ENCODE peak calls at places on chromosomes 7 and 10, in ten cellular contexts. One of them, this sample, is unnamed.

GRCh38 chr7:30813466-30813865 is 42.2 kb downstream of the MINDY4 start:
- DNase-seq in esophagus squamous epithelium: no peak
- DNase-seq in astrocyte of the spinal cord: no peak
- DNase-seq in cardiac fibroblast: no peak
- DNase-seq in hepatocyte: no peak
- DNase-seq in GM13976: no peak
- DNase-seq in stomach: no peak
- DNase-seq in CD4-positive, alpha-beta T cell: no peak
- DNase-seq in IMR-90: no peak
- DNase-seq in lower leg skin: peak
- DNase-seq in this sample: no peak

GRCh38 chr7:99504281-99504602 is 220 bp upstream of the ZKSCAN5 start:
- DNase-seq in stomach: no peak
- DNase-seq in CD4-positive, alpha-beta T cell: no peak
- DNase-seq in cardiac fibroblast: no peak
- DNase-seq in esophagus squamous epithelium: no peak
- DNase-seq in hepatocyte: no peak
- DNase-seq in lower leg skin: no peak
- DNase-seq in IMR-90: no peak
- DNase-seq in astrocyte of the spinal cord: no peak
- DNase-seq in GM13976: no peak
- DNase-seq in this sample: no peak

GRCh38 chr10:47008769-47009168 is 97.5 kb downstream of the PTPN20 start:
- DNase-seq in cardiac fibroblast: no peak
- DNase-seq in hepatocyte: no peak
- DNase-seq in esophagus squamous epithelium: no peak
- DNase-seq in CD4-positive, alpha-beta T cell: no peak
- DNase-seq in GM13976: no peak
- DNase-seq in IMR-90: no peak
- DNase-seq in lower leg skin: no peak
- DNase-seq in astrocyte of the spinal cord: no peak
- DNase-seq in stomach: no peak
- DNase-seq in this sample: no peak

GRCh38 chr7:2663121-2663886 is 24.7 kb upstream of the AMZ1 start:
- DNase-seq in esophagus squamous epithelium: no peak
- DNase-seq in CD4-positive, alpha-beta T cell: no peak
- DNase-seq in astrocyte of the spinal cord: no peak
- DNase-seq in cardiac fibroblast: peak
- DNase-seq in GM13976: no peak
- DNase-seq in stomach: peak
- DNase-seq in lower leg skin: no peak
- DNase-seq in hepatocyte: no peak
- DNase-seq in IMR-90: no peak
- DNase-seq in this sample: no peak

GRCh38 chr10:9253121-9253520 is 1198.6 kb downstream of the GATA3 start:
- DNase-seq in esophagus squamous epithelium: no peak
- DNase-seq in GM13976: no peak
- DNase-seq in CD4-positive, alpha-beta T cell: no peak
- DNase-seq in lower leg skin: no peak
- DNase-seq in hepatocyte: peak
- DNase-seq in astrocyte of the spinal cord: peak
- DNase-seq in IMR-90: peak
- DNase-seq in stomach: no peak
- DNase-seq in cardiac fibroblast: peak
- DNase-seq in this sample: peak

GRCh38 chr7:44046321-44047061 is 2.0 kb downstream of the DBNL start:
- DNase-seq in GM13976: peak
- DNase-seq in cardiac fibroblast: no peak
- DNase-seq in esophagus squamous epithelium: no peak
- DNase-seq in astrocyte of the spinal cord: no peak
- DNase-seq in hepatocyte: no peak
- DNase-seq in IMR-90: no peak
- DNase-seq in lower leg skin: peak
- DNase-seq in stomach: no peak
- DNase-seq in CD4-positive, alpha-beta T cell: peak
- DNase-seq in this sample: no peak

GRCh38 chr7:120986665-120987064 is 1.8 kb upstream of the CPED1 start:
- DNase-seq in hepatocyte: no peak
- DNase-seq in esophagus squamous epithelium: no peak
- DNase-seq in lower leg skin: no peak
- DNase-seq in GM13976: no peak
- DNase-seq in cardiac fibroblast: no peak
- DNase-seq in astrocyte of the spinal cord: no peak
- DNase-seq in stomach: no peak
- DNase-seq in CD4-positive, alpha-beta T cell: no peak
- DNase-seq in IMR-90: no peak
- DNase-seq in this sample: no peak

GRCh38 chr7:610531-611280 is 91.1 kb upstream of the PDGFA start:
- DNase-seq in hepatocyte: peak
- DNase-seq in GM13976: no peak
- DNase-seq in CD4-positive, alpha-beta T cell: no peak
- DNase-seq in esophagus squamous epithelium: no peak
- DNase-seq in astrocyte of the spinal cord: peak
- DNase-seq in IMR-90: peak
- DNase-seq in cardiac fibroblast: peak
- DNase-seq in lower leg skin: no peak
- DNase-seq in stomach: no peak
- DNase-seq in this sample: no peak

GRCh38 chr10:3272300-3272699 is 99.7 kb upstream of the PITRM1 start:
- DNase-seq in esophagus squamous epithelium: no peak
- DNase-seq in astrocyte of the spinal cord: no peak
- DNase-seq in cardiac fibroblast: no peak
- DNase-seq in hepatocyte: no peak
- DNase-seq in IMR-90: no peak
- DNase-seq in GM13976: no peak
- DNase-seq in CD4-positive, alpha-beta T cell: no peak
- DNase-seq in stomach: no peak
- DNase-seq in lower leg skin: no peak
- DNase-seq in this sample: no peak

GRCh38 chr7:128152721-128153120 is 88.4 kb upstream of the LEP start:
- DNase-seq in astrocyte of the spinal cord: no peak
- DNase-seq in cardiac fibroblast: no peak
- DNase-seq in hepatocyte: no peak
- DNase-seq in IMR-90: no peak
- DNase-seq in lower leg skin: peak
- DNase-seq in CD4-positive, alpha-beta T cell: no peak
- DNase-seq in stomach: no peak
- DNase-seq in esophagus squamous epithelium: no peak
- DNase-seq in GM13976: no peak
- DNase-seq in this sample: no peak

GRCh38 chr10:115092555-115093285 is 445 bp upstream of the ATRNL1 start:
- DNase-seq in lower leg skin: no peak
- DNase-seq in stomach: no peak
- DNase-seq in astrocyte of the spinal cord: peak
- DNase-seq in hepatocyte: peak
- DNase-seq in CD4-positive, alpha-beta T cell: no peak
- DNase-seq in GM13976: peak
- DNase-seq in cardiac fibroblast: peak
- DNase-seq in esophagus squamous epithelium: no peak
- DNase-seq in IMR-90: peak
- DNase-seq in this sample: no peak

GRCh38 chr7:82247814-82248433 is 195.7 kb downstream of the CACNA2D1 start:
- DNase-seq in lower leg skin: no peak
- DNase-seq in esophagus squamous epithelium: no peak
- DNase-seq in astrocyte of the spinal cord: peak
- DNase-seq in hepatocyte: no peak
- DNase-seq in IMR-90: peak
- DNase-seq in GM13976: no peak
- DNase-seq in stomach: no peak
- DNase-seq in cardiac fibroblast: peak
- DNase-seq in CD4-positive, alpha-beta T cell: no peak
- DNase-seq in this sample: no peak
- TF ChIP-seq CTCF in lower leg skin: no peak
- TF ChIP-seq CTCF in esophagus squamous epithelium: no peak
- TF ChIP-seq CTCF in astrocyte of the spinal cord: peak
- TF ChIP-seq CTCF in hepatocyte: peak
- TF ChIP-seq CTCF in IMR-90: peak
- TF ChIP-seq CTCF in GM13976: no peak
- TF ChIP-seq CTCF in stomach: no peak
- TF ChIP-seq CTCF in cardiac fibroblast: peak
- TF ChIP-seq CTCF in CD4-positive, alpha-beta T cell: no peak
- TF ChIP-seq CTCF in this sample: peak

GRCh38 chr10:53836638-53837037 is 964.4 kb downstream of the PCDH15 start:
- DNase-seq in IMR-90: no peak
- DNase-seq in stomach: no peak
- DNase-seq in hepatocyte: no peak
- DNase-seq in lower leg skin: no peak
- DNase-seq in esophagus squamous epithelium: no peak
- DNase-seq in CD4-positive, alpha-beta T cell: no peak
- DNase-seq in cardiac fibroblast: peak
- DNase-seq in astrocyte of the spinal cord: no peak
- DNase-seq in GM13976: no peak
- DNase-seq in this sample: no peak

GRCh38 chr10:53841746-53842145 is 959.3 kb downstream of the PCDH15 start:
- DNase-seq in IMR-90: no peak
- DNase-seq in GM13976: no peak
- DNase-seq in CD4-positive, alpha-beta T cell: no peak
- DNase-seq in cardiac fibroblast: no peak
- DNase-seq in lower leg skin: no peak
- DNase-seq in stomach: no peak
- DNase-seq in esophagus squamous epithelium: no peak
- DNase-seq in astrocyte of the spinal cord: no peak
- DNase-seq in hepatocyte: no peak
- DNase-seq in this sample: no peak

GRCh38 chr10:53840668-53841067 is 960.4 kb downstream of the PCDH15 start:
- DNase-seq in IMR-90: no peak
- DNase-seq in lower leg skin: no peak
- DNase-seq in hepatocyte: no peak
- DNase-seq in stomach: no peak
- DNase-seq in GM13976: no peak
- DNase-seq in CD4-positive, alpha-beta T cell: no peak
- DNase-seq in astrocyte of the spinal cord: no peak
- DNase-seq in cardiac fibroblast: no peak
- DNase-seq in esophagus squamous epithelium: no peak
- DNase-seq in this sample: no peak

GRCh38 chr10:53843691-53844362 is 957.2 kb downstream of the PCDH15 start:
- DNase-seq in cardiac fibroblast: peak
- DNase-seq in hepatocyte: peak
- DNase-seq in esophagus squamous epithelium: no peak
- DNase-seq in lower leg skin: no peak
- DNase-seq in CD4-positive, alpha-beta T cell: no peak
- DNase-seq in astrocyte of the spinal cord: peak
- DNase-seq in GM13976: no peak
- DNase-seq in IMR-90: no peak
- DNase-seq in stomach: no peak
- DNase-seq in this sample: no peak

GRCh38 chr10:53839437-53840039 is 961.5 kb downstream of the PCDH15 start:
- DNase-seq in CD4-positive, alpha-beta T cell: no peak
- DNase-seq in IMR-90: peak
- DNase-seq in astrocyte of the spinal cord: peak
- DNase-seq in GM13976: no peak
- DNase-seq in esophagus squamous epithelium: no peak
- DNase-seq in hepatocyte: peak
- DNase-seq in cardiac fibroblast: peak
- DNase-seq in stomach: no peak
- DNase-seq in lower leg skin: no peak
- DNase-seq in this sample: no peak
- TF ChIP-seq CTCF in CD4-positive, alpha-beta T cell: no peak
- TF ChIP-seq CTCF in IMR-90: peak
- TF ChIP-seq CTCF in astrocyte of the spinal cord: peak
- TF ChIP-seq CTCF in GM13976: no peak
- TF ChIP-seq CTCF in esophagus squamous epithelium: no peak
- TF ChIP-seq CTCF in hepatocyte: peak
- TF ChIP-seq CTCF in cardiac fibroblast: peak
- TF ChIP-seq CTCF in stomach: no peak
- TF ChIP-seq CTCF in lower leg skin: no peak
- TF ChIP-seq CTCF in this sample: no peak

GRCh38 chr7:37097983-37098382 is 350.7 kb downstream of the ELMO1 start:
- DNase-seq in stomach: no peak
- DNase-seq in hepatocyte: no peak
- DNase-seq in IMR-90: no peak
- DNase-seq in astrocyte of the spinal cord: no peak
- DNase-seq in CD4-positive, alpha-beta T cell: no peak
- DNase-seq in lower leg skin: no peak
- DNase-seq in esophagus squamous epithelium: no peak
- DNase-seq in GM13976: no peak
- DNase-seq in cardiac fibroblast: no peak
- DNase-seq in this sample: no peak

GRCh38 chr7:37096341-37096740 is 352.3 kb downstream of the ELMO1 start:
- DNase-seq in stomach: no peak
- DNase-seq in IMR-90: no peak
- DNase-seq in GM13976: no peak
- DNase-seq in hepatocyte: no peak
- DNase-seq in lower leg skin: no peak
- DNase-seq in cardiac fibroblast: no peak
- DNase-seq in esophagus squamous epithelium: no peak
- DNase-seq in astrocyte of the spinal cord: no peak
- DNase-seq in CD4-positive, alpha-beta T cell: no peak
- DNase-seq in this sample: no peak

GRCh38 chr7:37100735-37101331 is 347.8 kb downstream of the ELMO1 start:
- DNase-seq in IMR-90: no peak
- DNase-seq in esophagus squamous epithelium: no peak
- DNase-seq in hepatocyte: no peak
- DNase-seq in cardiac fibroblast: peak
- DNase-seq in stomach: no peak
- DNase-seq in astrocyte of the spinal cord: no peak
- DNase-seq in lower leg skin: no peak
- DNase-seq in CD4-positive, alpha-beta T cell: no peak
- DNase-seq in GM13976: no peak
- DNase-seq in this sample: no peak

GRCh38 chr7:37095122-37095521 is 353.5 kb downstream of the ELMO1 start:
- DNase-seq in cardiac fibroblast: no peak
- DNase-seq in astrocyte of the spinal cord: no peak
- DNase-seq in hepatocyte: no peak
- DNase-seq in lower leg skin: no peak
- DNase-seq in stomach: no peak
- DNase-seq in GM13976: no peak
- DNase-seq in IMR-90: no peak
- DNase-seq in esophagus squamous epithelium: no peak
- DNase-seq in CD4-positive, alpha-beta T cell: no peak
- DNase-seq in this sample: no peak

GRCh38 chr7:37097276-37097675 is 351.4 kb downstream of the ELMO1 start:
- DNase-seq in CD4-positive, alpha-beta T cell: no peak
- DNase-seq in esophagus squamous epithelium: no peak
- DNase-seq in astrocyte of the spinal cord: no peak
- DNase-seq in stomach: no peak
- DNase-seq in lower leg skin: no peak
- DNase-seq in GM13976: no peak
- DNase-seq in hepatocyte: no peak
- DNase-seq in cardiac fibroblast: no peak
- DNase-seq in IMR-90: no peak
- DNase-seq in this sample: no peak
- TF ChIP-seq CTCF in CD4-positive, alpha-beta T cell: peak
- TF ChIP-seq CTCF in esophagus squamous epithelium: no peak
- TF ChIP-seq CTCF in astrocyte of the spinal cord: no peak
- TF ChIP-seq CTCF in stomach: no peak
- TF ChIP-seq CTCF in lower leg skin: no peak
- TF ChIP-seq CTCF in GM13976: no peak
- TF ChIP-seq CTCF in hepatocyte: no peak
- TF ChIP-seq CTCF in cardiac fibroblast: no peak
- TF ChIP-seq CTCF in IMR-90: no peak
- TF ChIP-seq CTCF in this sample: no peak

DNA sequence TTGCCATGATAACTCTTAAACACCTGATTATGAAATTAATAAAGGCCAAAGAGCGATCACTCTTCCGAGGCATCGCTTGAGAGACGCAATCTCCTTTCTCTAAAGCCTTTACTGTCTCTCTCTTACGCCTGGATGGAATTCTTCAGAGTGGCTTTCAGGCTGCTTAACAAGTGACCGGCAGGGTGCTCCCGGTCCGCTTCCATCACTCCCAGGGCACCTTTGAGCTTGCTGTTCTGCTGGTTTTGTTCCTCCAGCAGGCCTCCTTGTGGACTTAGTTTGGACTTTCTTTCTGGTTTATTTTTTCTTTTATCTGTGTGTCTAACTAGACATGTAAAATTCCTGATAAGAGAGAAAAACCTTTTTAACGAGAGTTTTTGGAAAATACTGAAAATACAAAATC is 60.9 kb downstream of the MRPL32 start:
- DNase-seq in IMR-90: no peak
- DNase-seq in CD4-positive, alpha-beta T cell: no peak
- DNase-seq in esophagus squamous epithelium: no peak
- DNase-seq in hepatocyte: peak
- DNase-seq in lower leg skin: no peak
- DNase-seq in cardiac fibroblast: peak
- DNase-seq in stomach: no peak
- DNase-seq in GM13976: no peak
- DNase-seq in astrocyte of the spinal cord: peak
- DNase-seq in this sample: no peak
- TF ChIP-seq CTCF in IMR-90: no peak
- TF ChIP-seq CTCF in CD4-positive, alpha-beta T cell: no peak
- TF ChIP-seq CTCF in esophagus squamous epithelium: no peak
- TF ChIP-seq CTCF in hepatocyte: peak
- TF ChIP-seq CTCF in lower leg skin: no peak
- TF ChIP-seq CTCF in cardiac fibroblast: no peak
- TF ChIP-seq CTCF in stomach: no peak
- TF ChIP-seq CTCF in GM13976: no peak
- TF ChIP-seq CTCF in astrocyte of the spinal cord: no peak
- TF ChIP-seq CTCF in this sample: no peak